ENCODE peak calls at places on chromosomes 2 and 18, in five cellular contexts. One of them, this sample, is unnamed.

GRCh38 chr2:196242131-196242620 is 70.8 kb upstream of the STK17B start:
- DNase-seq in brain microvascular endothelial cell: no peak
- DNase-seq in psoas muscle: no peak
- DNase-seq in Right ventricle myocardium inferior: peak
- DNase-seq in NCI-H748 treated with DMSO at 0.1 percent for 48 hours: no peak
- DNase-seq in this sample: peak

GRCh38 chr2:134778372-134778771 is 59.6 kb upstream of the TMEM163 start:
- DNase-seq in brain microvascular endothelial cell: no peak
- DNase-seq in psoas muscle: no peak
- DNase-seq in Right ventricle myocardium inferior: no peak
- DNase-seq in NCI-H748 treated with DMSO at 0.1 percent for 48 hours: no peak
- DNase-seq in this sample: no peak

GRCh38 chr2:241095594-241096290 is 6.3 kb downstream of the MTERF4 start:
- DNase-seq in brain microvascular endothelial cell: no peak
- DNase-seq in psoas muscle: no peak
- DNase-seq in Right ventricle myocardium inferior: no peak
- DNase-seq in NCI-H748 treated with DMSO at 0.1 percent for 48 hours: no peak
- DNase-seq in this sample: no peak

GRCh38 chr2:96129528-96130120 is 8.7 kb downstream of the ASTL start:
- DNase-seq in brain microvascular endothelial cell: no peak
- DNase-seq in psoas muscle: no peak
- DNase-seq in Right ventricle myocardium inferior: peak
- DNase-seq in NCI-H748 treated with DMSO at 0.1 percent for 48 hours: no peak
- DNase-seq in this sample: no peak

GRCh38 chr2:30756051-30756719 is 51.1 kb downstream of the CAPN13 start:
- DNase-seq in brain microvascular endothelial cell: peak
- DNase-seq in psoas muscle: no peak
- DNase-seq in Right ventricle myocardium inferior: no peak
- DNase-seq in NCI-H748 treated with DMSO at 0.1 percent for 48 hours: no peak
- DNase-seq in this sample: no peak

GRCh38 chr18:31661965-31662364 is 22.4 kb downstream of the B4GALT6 start:
- DNase-seq in brain microvascular endothelial cell: peak
- DNase-seq in psoas muscle: no peak
- DNase-seq in Right ventricle myocardium inferior: no peak
- DNase-seq in NCI-H748 treated with DMSO at 0.1 percent for 48 hours: no peak
- DNase-seq in this sample: peak

GRCh38 chr2:37795938-37796337 is 124.5 kb upstream of the CDC42EP3 start:
- DNase-seq in brain microvascular endothelial cell: peak
- DNase-seq in psoas muscle: no peak
- DNase-seq in Right ventricle myocardium inferior: no peak
- DNase-seq in NCI-H748 treated with DMSO at 0.1 percent for 48 hours: no peak
- DNase-seq in this sample: peak

GRCh38 chr2:174931724-174932123 is 73.5 kb downstream of the CHN1 start:
- DNase-seq in brain microvascular endothelial cell: peak
- DNase-seq in psoas muscle: no peak
- DNase-seq in Right ventricle myocardium inferior: no peak
- DNase-seq in NCI-H748 treated with DMSO at 0.1 percent for 48 hours: no peak
- DNase-seq in this sample: peak

GRCh38 chr2:1414121-1414520 is 858 bp downstream of the TPO start:
- DNase-seq in brain microvascular endothelial cell: no peak
- DNase-seq in psoas muscle: no peak
- DNase-seq in Right ventricle myocardium inferior: no peak
- DNase-seq in NCI-H748 treated with DMSO at 0.1 percent for 48 hours: no peak
- DNase-seq in this sample: no peak

GRCh38 chr18:76382265-76382664 is 112.8 kb downstream of the ZNF516 start:
- DNase-seq in brain microvascular endothelial cell: no peak
- DNase-seq in psoas muscle: no peak
- DNase-seq in Right ventricle myocardium inferior: peak
- DNase-seq in NCI-H748 treated with DMSO at 0.1 percent for 48 hours: no peak
- DNase-seq in this sample: no peak

GRCh38 chr2:99299580-99299979 is 1.4 kb downstream of the LYG1 start:
- DNase-seq in brain microvascular endothelial cell: no peak
- DNase-seq in psoas muscle: no peak
- DNase-seq in Right ventricle myocardium inferior: no peak
- DNase-seq in NCI-H748 treated with DMSO at 0.1 percent for 48 hours: no peak
- DNase-seq in this sample: no peak

GRCh38 chr2:36296798-36297197 is 58.8 kb upstream of the CRIM1 start:
- DNase-seq in brain microvascular endothelial cell: no peak
- DNase-seq in psoas muscle: no peak
- DNase-seq in Right ventricle myocardium inferior: no peak
- DNase-seq in NCI-H748 treated with DMSO at 0.1 percent for 48 hours: no peak
- DNase-seq in this sample: no peak